ENCODE peak calls at places on chromosomes 7 and 10, in nine cellular contexts. U is adrenal gland, S is upper lobe of left lung, G is transverse colon, X is mucosa of descending colon, Z is neuronal stem cell, B is OCI-LY7, F is BE2C, R is MM.1S. L is an unnamed sample. For H3K9me3, the result is how much of the 10 kb centered on the place peaks cover.

GRCh38 chr7:138254444-138254843 is 178.2 kb downstream of the AKR1D1 start:
- DNase-seq in U (no peak), S (no peak), G (no peak), X (no peak), Z (no peak), B (no peak), F (no peak), R (no peak), L (no peak)

GRCh38 chr7:154646126-154647013 is 356.6 kb downstream of the PAXIP1 start:
- DNase-seq in U (no peak), S (no peak), G (no peak), X (no peak), Z (no peak), B (no peak), F (no peak), R (no peak), L (peak)

GRCh38 chr10:3235996-3236510 is 63.5 kb upstream of the PITRM1 start:
- DNase-seq in U (no peak), S (no peak), G (no peak), X (no peak), Z (no peak), B (no peak), F (no peak), R (no peak), L (no peak)

GRCh38 chr7:2374401-2374800 is 19.8 kb downstream of the EIF3B start:
- DNase-seq in U (no peak), S (no peak), G (no peak), X (no peak), Z (no peak), B (no peak), F (no peak), R (no peak), L (no peak)

GRCh38 chr7:109476409-109476808 is 906.7 kb downstream of the DNAJB9 start:
- DNase-seq in U (no peak), S (no peak), G (no peak), X (no peak), Z (no peak), B (no peak), F (no peak), R (no peak), L (no peak)

GRCh38 chr7:128672927-128673517 is 930 bp downstream of the GARIN1A start:
- DNase-seq in U (no peak), S (no peak), G (no peak), X (peak), Z (no peak), B (peak), F (peak), R (no peak), L (no peak)

GRCh38 chr7:105743351-105743812 is 133.0 kb downstream of the ATXN7L1 start:
- DNase-seq in U (no peak), S (no peak), G (no peak), X (no peak), Z (no peak), B (no peak), F (no peak), R (no peak), L (no peak)

GRCh38 chr7:44224216-44224950 is 23.6 kb downstream of the YKT6 start:
- DNase-seq in U (no peak), S (no peak), G (no peak), X (no peak), Z (no peak), B (no peak), F (no peak), R (no peak), L (no peak)

GRCh38 chr10:132506711-132507466 is 30.7 kb upstream of the INPP5A start:
- DNase-seq in U (no peak), S (peak), G (no peak), X (no peak), Z (no peak), B (no peak), F (no peak), R (no peak), L (peak)

GRCh38 chr10:47376522-47377220 is 7.4 kb downstream of the ZNF488 start:
- DNase-seq in U (no peak), S (no peak), G (no peak), X (no peak), Z (no peak), B (no peak), F (peak), R (no peak), L (no peak)

GRCh38 chr7:71264005-71264404 is 132.1 kb downstream of the GALNT17 start:
- DNase-seq in U (no peak), S (no peak), G (no peak), X (no peak), Z (no peak), B (no peak), F (no peak), R (no peak), L (no peak)

GRCh38 chr7:51009716-51010496 is 227.2 kb upstream of the GRB10 start:
- DNase-seq in U (no peak), S (no peak), G (no peak), X (no peak), Z (no peak), B (no peak), F (no peak), R (no peak), L (peak)

GRCh38 chr10:28947209-28947608 is 269.9 kb downstream of the BAMBI start:
- DNase-seq in U (no peak), S (no peak), G (no peak), X (no peak), Z (no peak), B (no peak), F (no peak), R (no peak), L (no peak)

GRCh38 chr7:6495597-6496262 is 48.0 kb upstream of the DAGLB start:
- DNase-seq in U (no peak), S (no peak), G (no peak), X (no peak), Z (no peak), B (no peak), F (peak), R (no peak), L (no peak)

GRCh38 chr10:119166564-119166963 is 1.1 kb upstream of the SFXN4 start:
- DNase-seq in U (no peak), S (no peak), G (no peak), X (no peak), Z (no peak), B (no peak), F (no peak), R (no peak), L (no peak)

GRCh38 chr10:109187677-109188076 is 735.6 kb downstream of the XPNPEP1 start:
- DNase-seq in U (no peak), S (no peak), G (no peak), X (no peak), Z (no peak), B (no peak), F (no peak), R (no peak), L (no peak)

GRCh38 chr10:68954904-68955303 is 1.1 kb upstream of the DDX21 start:
- DNase-seq in U (no peak), S (no peak), G (no peak), X (no peak), Z (no peak), B (peak), F (no peak), R (no peak), L (no peak)

GRCh38 chr7:148772297-148773089 is 73.8 kb downstream of the CUL1 start:
- DNase-seq in U (no peak), S (no peak), G (no peak), X (no peak), Z (no peak), B (no peak), F (peak), R (peak), L (peak)

GRCh38 chr7:127514499-127514898 is 70.9 kb downstream of the GCC1 start:
- DNase-seq in U (no peak), S (no peak), G (no peak), X (no peak), Z (no peak), B (peak), F (no peak), R (peak), L (no peak)

GRCh38 chr7:31416381-31416780 is 75.9 kb upstream of the NEUROD6 start:
- DNase-seq in U (no peak), S (no peak), G (no peak), X (no peak), Z (no peak), B (no peak), F (no peak), R (no peak), L (no peak)

GRCh38 chr10:11236234-11236633 is 218.6 kb downstream of the CELF2 start:
- DNase-seq in U (no peak), S (no peak), G (no peak), X (no peak), Z (no peak), B (no peak), F (no peak), R (no peak), L (no peak)

GRCh38 chr10:58241346-58241745 is 26.3 kb downstream of the IPMK start:
- DNase-seq in U (no peak), S (no peak), G (no peak), X (no peak), Z (no peak), B (no peak), F (no peak), R (no peak), L (no peak)

GRCh38 chr10:108789911-108790310 is 1133.4 kb downstream of the XPNPEP1 start:
- DNase-seq in U (no peak), S (no peak), G (no peak), X (no peak), Z (no peak), B (no peak), F (no peak), R (no peak), L (no peak)

GRCh38 chr10:105973252-105973877 is 1191.1 kb downstream of the SORCS1 start:
- DNase-seq in U (no peak), S (no peak), G (no peak), X (no peak), Z (no peak), B (no peak), F (no peak), R (no peak), L (no peak)

GRCh38 chr7:116139007-116139406 is 71.3 kb upstream of the TES start:
- DNase-seq in U (no peak), S (no peak), G (no peak), X (no peak), Z (peak), B (no peak), F (no peak), R (no peak), L (no peak)

GRCh38 chr7:112103246-112103645 is 103.0 kb downstream of the DOCK4 start:
- DNase-seq in U (no peak), S (peak), G (peak), X (peak), Z (no peak), B (no peak), F (no peak), R (no peak), L (no peak)

GRCh38 chr10:68900427-68901105 is 549 bp upstream of the DDX50 start:
- DNase-seq in U (no peak), S (peak), G (no peak), X (peak), Z (no peak), B (peak), F (no peak), R (no peak), L (peak)

GRCh38 chr7:80428161-80429054 is 83.5 kb downstream of the GNAT3 start:
- DNase-seq in U (peak), S (peak), G (no peak), X (peak), Z (peak), B (no peak), F (peak), R (peak), L (no peak)

DNA sequence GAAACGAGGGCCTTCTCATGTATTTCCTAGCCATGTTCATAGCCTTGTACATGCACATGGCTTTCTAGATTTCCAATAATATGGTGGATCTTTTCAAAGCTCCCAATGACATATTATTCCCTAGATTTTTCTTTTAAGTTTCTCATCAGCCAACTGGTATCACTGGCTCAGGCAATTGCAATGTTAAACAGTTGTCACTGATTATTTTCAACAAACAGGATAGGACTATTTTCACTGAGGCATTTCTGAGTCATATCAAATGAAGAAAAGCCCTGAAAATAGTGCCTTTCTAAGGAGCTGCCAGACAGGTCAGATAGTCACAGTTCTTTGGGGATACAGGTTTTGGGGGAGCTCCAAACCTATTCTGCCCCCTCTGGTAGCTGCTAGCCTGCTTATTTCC is 4.5 kb upstream of the LMTK2 start:
- DNase-seq in U (no peak), S (no peak), G (no peak), X (no peak), Z (no peak), B (no peak), F (no peak), R (no peak), L (no peak)
- H3K9me3 ChIP-seq in U (under half), S (under half), G (under half), X (under half), Z (under half), B (under half), F (under half), R (under half), L (under half)

DNA sequence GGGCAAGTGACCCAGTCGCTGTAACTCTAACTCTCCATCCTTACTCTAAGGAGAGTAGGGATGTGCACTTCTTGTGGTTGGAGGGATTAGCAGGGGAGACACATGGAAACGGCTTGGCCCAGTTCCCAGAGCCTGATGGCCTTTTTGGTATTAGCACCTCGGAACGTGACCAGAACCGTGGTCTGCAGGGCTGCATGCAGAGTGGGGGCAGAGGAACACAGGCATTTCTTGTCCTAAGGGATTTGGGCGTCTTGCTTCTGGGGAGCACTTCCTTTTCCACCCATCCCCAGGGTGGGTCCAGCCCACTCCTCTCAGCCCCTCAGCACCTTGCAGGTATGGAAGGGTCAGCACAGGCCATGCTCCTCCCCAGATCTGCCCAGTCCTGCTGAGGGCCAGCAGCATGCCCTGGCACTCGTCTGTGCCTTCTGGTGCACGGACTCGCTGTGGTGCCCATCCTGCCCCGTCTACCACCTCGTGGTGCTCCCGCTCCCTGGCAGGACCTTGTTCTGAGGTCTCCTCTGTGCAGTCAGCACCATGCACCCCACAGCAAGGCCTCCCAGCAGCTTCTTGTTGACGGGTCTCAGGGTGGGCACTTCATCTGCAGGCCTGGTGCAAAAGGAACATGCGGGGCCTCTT is 109.6 kb downstream of the ACTR3B start:
- DNase-seq in U (no peak), S (no peak), G (no peak), X (no peak), Z (no peak), B (no peak), F (no peak), R (no peak), L (no peak)
- H3K9me3 ChIP-seq in U (under half), S (under half), G (under half), X (under half), Z (under half), B (under half), F (under half), R (under half), L (under half)

DNA sequence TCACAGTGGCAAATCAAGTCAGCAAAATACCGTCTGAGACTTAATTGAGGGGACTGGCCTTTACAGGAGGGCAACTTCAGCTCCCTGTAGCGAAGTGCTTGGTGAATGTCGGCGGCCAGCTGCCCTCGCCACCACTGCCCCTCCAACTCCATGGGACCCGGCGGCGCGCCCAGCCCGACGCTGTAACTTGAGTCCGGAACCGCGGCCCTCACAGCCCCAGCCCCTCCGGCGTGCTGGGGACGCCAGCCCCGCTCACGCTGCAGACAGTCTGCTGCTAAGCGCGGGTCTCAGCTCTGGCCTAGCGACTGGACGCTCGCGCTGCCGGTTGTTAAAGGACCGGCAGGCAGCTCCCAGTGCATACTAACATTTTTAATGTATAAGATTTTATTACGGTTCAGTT is 113.4 kb upstream of the NUPR2 start:
- DNase-seq in U (no peak), S (no peak), G (no peak), X (no peak), Z (no peak), B (no peak), F (no peak), R (no peak), L (no peak)
- H3K9me3 ChIP-seq in U (under half), S (under half), G (under half), X (under half), Z (under half), B (under half), F (under half), R (under half), L (under half)

GRCh38 chr7:158322616-158323530 is 264.8 kb downstream of the PTPRN2 start:
- DNase-seq in U (no peak), S (no peak), G (no peak), X (no peak), Z (no peak), B (no peak), F (no peak), R (no peak), L (no peak)
- H3K9me3 ChIP-seq in U (under half), S (under half), G (under half), X (under half), Z (under half), B (under half), F (under half), R (under half), L (under half)

L was measured in MG63.